ENCODE peak calls at places on chromosomes 16 and 17, in ten cellular contexts. J, U, M, H, B, Y, I, P, Q and G are unnamed samples.

GRCh38 chr17:82330322-82331239 is 3.0 kb downstream of the SECTM1 start:
- DNase-seq in U (peak; percentile 68), B (peak; percentile 49), P (no peak), H (peak; percentile 41), Q (no peak), Y (no peak), M (no peak), J (peak; percentile 72), I (no peak), G (no peak)

GRCh38 chr17:28498652-28499365 is 7.3 kb upstream of the FOXN1 start:
- DNase-seq in H (no peak), Y (no peak), I (no peak), M (no peak), Q (no peak), U (no peak), J (no peak), B (no peak), P (no peak), G (no peak)

GRCh38 chr16:52294660-52295059 is 252.3 kb downstream of the TOX3 start:
- DNase-seq in U (no peak), Q (no peak), H (no peak), M (no peak), J (no peak), Y (no peak), B (no peak), P (no peak), I (no peak), G (no peak)

GRCh38 chr17:17528696-17529652 is 32.8 kb upstream of the RASD1 start:
- DNase-seq in B (no peak), U (no peak), Q (no peak), P (peak; percentile 72), J (no peak), I (no peak), H (peak; percentile 91), Y (peak; percentile 54), M (no peak), G (no peak)

GRCh38 chr17:80427366-80428282 is 12.7 kb downstream of the ENDOV start:
- DNase-seq in U (no peak), B (no peak), I (no peak), Q (peak; percentile 31), Y (peak; percentile 21), P (no peak), H (peak; percentile 20), J (no peak), M (no peak), G (no peak)

GRCh38 chr16:17404903-17405691 is 65.7 kb downstream of the XYLT1 start:
- DNase-seq in U (peak; percentile 49), Q (peak; percentile 94), P (peak; percentile 50), B (peak; percentile 39), M (peak; percentile 81), I (peak; percentile 97), H (no peak), J (peak; percentile 64), Y (peak; percentile 65), G (no peak)

GRCh38 chr16:4200000-4200780 is 41.7 kb downstream of the SRL start:
- DNase-seq in P (peak; percentile 84), J (peak; percentile 89), B (peak; percentile 51), U (peak; percentile 79), M (no peak), Q (peak; percentile 61), I (peak; percentile 85), Y (peak; percentile 48), H (peak; percentile 70), G (peak; percentile 7)

GRCh38 chr17:54172654-54173316 is 350.1 kb downstream of the KIF2B start:
- DNase-seq in Q (peak; percentile 38), I (no peak), J (no peak), M (no peak), P (peak; percentile 44), H (no peak), B (peak; percentile 44), U (no peak), Y (no peak), G (no peak)

GRCh38 chr16:58338205-58338604 is 43.4 kb upstream of the PRSS54 start:
- DNase-seq in B (peak; percentile 35), Y (no peak), M (no peak), Q (no peak), U (no peak), J (no peak), H (no peak), I (no peak), P (no peak), G (no peak)

GRCh38 chr16:58333937-58334336 is 39.1 kb upstream of the PRSS54 start:
- DNase-seq in Y (no peak), M (no peak), H (no peak), I (no peak), B (no peak), J (no peak), Q (no peak), U (no peak), P (no peak), G (no peak)

GRCh38 chr16:58339452-58339938 is 44.7 kb upstream of the PRSS54 start:
- DNase-seq in Q (no peak), Y (peak; percentile 39), J (no peak), B (peak; percentile 40), P (no peak), U (no peak), H (no peak), M (no peak), I (no peak), G (no peak)

GRCh38 chr16:58337090-58337444 is 42.2 kb upstream of the PRSS54 start:
- DNase-seq in Y (no peak), H (no peak), I (no peak), P (peak; percentile 24), M (no peak), B (no peak), U (no peak), Q (no peak), J (no peak), G (no peak)

GRCh38 chr16:58336332-58337089 is 41.7 kb upstream of the PRSS54 start:
- DNase-seq in U (peak; percentile 87), I (peak; percentile 85), P (peak; percentile 90), Q (peak; percentile 91), J (peak; percentile 86), H (peak; percentile 72), Y (peak; percentile 71), M (peak; percentile 23), B (peak; percentile 62), G (peak; percentile 7)
- H3K4me3 ChIP-seq in U (no peak overlapping the region), I (peak overlapping the region; percentile 17), P (no peak overlapping the region), Q (peak overlapping the region; percentile 65), J (peak overlapping the region; percentile 38), H (peak overlapping the region; percentile 27), Y (peak overlapping the region; percentile 42), M (peak overlapping the region; percentile 58), B (no peak overlapping the region), G (no peak overlapping the region)

GRCh38 chr17:67679225-67679624 is 38.5 kb upstream of the NOL11 start:
- DNase-seq in Q (no peak), Y (no peak), U (no peak), H (no peak), B (no peak), M (no peak), P (no peak), I (no peak), J (no peak), G (no peak)

GRCh38 chr17:67682196-67682595 is 35.5 kb upstream of the NOL11 start:
- DNase-seq in B (no peak), M (no peak), I (no peak), U (no peak), Y (no peak), J (no peak), Q (no peak), H (peak; percentile 36), P (peak; percentile 59), G (no peak)

GRCh38 chr17:67685351-67685750 is 32.4 kb upstream of the NOL11 start:
- DNase-seq in U (no peak), Y (no peak), M (no peak), B (no peak), P (no peak), I (no peak), J (no peak), Q (no peak), H (no peak), G (no peak)

GRCh38 chr17:67679721-67680120 is 38.0 kb upstream of the NOL11 start:
- DNase-seq in Y (no peak), H (no peak), I (no peak), U (no peak), B (no peak), Q (no peak), M (no peak), P (no peak), J (no peak), G (no peak)

DNA sequence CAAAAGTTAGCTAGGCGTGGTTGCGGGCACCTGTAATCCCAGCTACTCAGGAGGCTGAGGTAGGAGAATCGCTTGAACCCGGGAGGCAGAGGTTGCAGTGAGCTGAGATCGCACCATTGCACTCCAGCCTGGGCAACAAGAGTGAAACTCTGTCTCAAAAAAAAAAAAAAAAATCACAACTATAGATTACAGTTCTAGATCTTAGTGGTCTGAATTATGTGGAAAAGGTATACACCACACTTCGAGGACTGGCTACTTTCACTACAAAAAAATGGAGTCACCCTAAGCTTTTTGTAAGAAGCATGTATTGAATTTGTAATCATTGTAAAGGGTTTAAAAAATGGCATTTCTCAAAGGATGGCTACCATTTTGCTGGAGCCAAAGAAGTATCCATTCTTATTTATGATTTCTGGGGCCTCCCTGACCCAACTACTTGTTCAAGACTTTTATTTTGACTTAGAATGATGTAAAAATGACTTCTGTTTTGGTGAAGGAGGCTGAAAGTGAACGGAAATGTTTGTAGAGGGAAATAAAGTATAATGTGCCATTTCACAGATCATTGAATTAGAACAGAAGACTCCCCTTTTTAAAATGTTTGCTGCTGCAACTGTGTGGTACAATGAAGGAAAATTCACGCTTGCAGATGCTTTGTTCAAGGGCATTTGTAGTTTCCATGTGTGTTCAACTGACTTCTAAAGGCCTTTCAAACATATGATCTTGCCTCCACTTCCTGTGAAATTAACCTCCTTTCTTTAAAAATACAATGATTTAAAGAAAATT is 37.1 kb upstream of the NOL11 start:
- DNase-seq in H (no peak), U (no peak), Q (no peak), M (no peak), Y (no peak), I (no peak), P (no peak), J (no peak), B (no peak), G (no peak)
- H3K27me3 ChIP-seq in H (no peaks in the 10 kb centered on the region), U (no peaks in the 10 kb centered on the region), Q (no peaks in the 10 kb centered on the region), M (no peaks in the 10 kb centered on the region), Y (no peaks in the 10 kb centered on the region), I (no peaks in the 10 kb centered on the region), P (no peaks in the 10 kb centered on the region), J (no peaks in the 10 kb centered on the region), B (no peaks in the 10 kb centered on the region), G (no peaks in the 10 kb centered on the region)

DNA sequence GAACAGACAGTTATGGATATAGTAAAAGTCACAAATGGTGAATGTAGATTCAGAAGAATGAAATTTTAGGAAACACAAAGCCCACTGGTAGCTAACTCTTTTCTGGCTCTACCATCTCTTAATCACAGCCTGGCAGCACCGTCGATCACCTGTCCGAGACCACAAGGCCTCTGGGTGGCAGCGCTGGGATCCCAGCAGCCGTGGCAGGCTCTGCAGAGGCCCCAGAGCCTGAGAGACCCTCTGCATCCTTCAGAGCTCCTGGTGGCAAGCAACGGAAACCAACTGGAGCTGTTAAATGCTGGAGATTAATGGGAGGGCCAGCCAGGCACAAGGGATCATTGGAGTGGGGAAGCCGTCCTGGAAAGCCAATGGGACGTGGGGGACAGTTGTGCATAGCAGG is 26.3 kb downstream of the LAT start:
- DNase-seq in H (no peak), M (no peak), Y (no peak), B (no peak), J (no peak), Q (no peak), I (no peak), U (no peak), P (no peak), G (no peak)
- TF ChIP-seq CTCF in H (no peak), M (no peak), Y (no peak), B (no peak), J (no peak), Q (no peak), I (no peak), U (no peak), P (no peak), G (no peak)

GRCh38 chr17:78037280-78037679 is 78.8 kb downstream of the TNRC6C start:
- DNase-seq in P (no peak), M (no peak), U (no peak), B (no peak), J (no peak), Y (no peak), Q (no peak), H (no peak), I (no peak), G (no peak)
- H3K4me3 ChIP-seq in P (no peak overlapping the region), M (no peak overlapping the region), U (no peak overlapping the region), B (no peak overlapping the region), J (no peak overlapping the region), Y (no peak overlapping the region), Q (no peak overlapping the region), H (no peak overlapping the region), I (no peak overlapping the region), G (no peak overlapping the region)